ENCODE peak calls at places on chromosomes 2 and 18, in ten cellular contexts. One of them, this sample, is unnamed.

GRCh38 chr2:8633735-8634313 is 48.0 kb upstream of the ID2 start:
- DNase-seq in K562: no peak
- DNase-seq in GM23338: no peak
- DNase-seq in transverse colon: no peak
- DNase-seq in SK-N-SH: no peak
- DNase-seq in suprapubic skin: peak; percentile 35
- DNase-seq in stomach: no peak
- DNase-seq in endothelial cell of umbilical vein: no peak
- DNase-seq in prostate gland: no peak
- DNase-seq in sigmoid colon: no peak
- DNase-seq in this sample: peak; percentile 98

GRCh38 chr2:133957724-133958123 is 296.1 kb upstream of the MGAT5 start:
- DNase-seq in suprapubic skin: no peak
- DNase-seq in sigmoid colon: no peak
- DNase-seq in endothelial cell of umbilical vein: no peak
- DNase-seq in prostate gland: no peak
- DNase-seq in GM23338: no peak
- DNase-seq in K562: no peak
- DNase-seq in SK-N-SH: no peak
- DNase-seq in stomach: no peak
- DNase-seq in transverse colon: no peak
- DNase-seq in this sample: no peak

GRCh38 chr2:236086403-236086970 is 81.7 kb downstream of the GBX2 start:
- DNase-seq in stomach: no peak
- DNase-seq in prostate gland: no peak
- DNase-seq in endothelial cell of umbilical vein: no peak
- DNase-seq in SK-N-SH: no peak
- DNase-seq in transverse colon: no peak
- DNase-seq in GM23338: no peak
- DNase-seq in suprapubic skin: no peak
- DNase-seq in sigmoid colon: no peak
- DNase-seq in K562: no peak
- DNase-seq in this sample: no peak

GRCh38 chr2:236114959-236115358 is 53.2 kb downstream of the GBX2 start:
- DNase-seq in K562: no peak
- DNase-seq in prostate gland: no peak
- DNase-seq in suprapubic skin: no peak
- DNase-seq in transverse colon: no peak
- DNase-seq in endothelial cell of umbilical vein: no peak
- DNase-seq in sigmoid colon: no peak
- DNase-seq in SK-N-SH: no peak
- DNase-seq in GM23338: no peak
- DNase-seq in stomach: no peak
- DNase-seq in this sample: no peak

GRCh38 chr2:15694589-15694986 is 102.9 kb downstream of the DDX1 start:
- DNase-seq in prostate gland: no peak
- DNase-seq in suprapubic skin: no peak
- DNase-seq in stomach: no peak
- DNase-seq in sigmoid colon: no peak
- DNase-seq in GM23338: no peak
- DNase-seq in transverse colon: no peak
- DNase-seq in SK-N-SH: no peak
- DNase-seq in endothelial cell of umbilical vein: no peak
- DNase-seq in K562: no peak
- DNase-seq in this sample: no peak

GRCh38 chr18:9933865-9934264 is 20.0 kb downstream of the VAPA start:
- DNase-seq in SK-N-SH: no peak
- DNase-seq in K562: no peak
- DNase-seq in prostate gland: no peak
- DNase-seq in GM23338: no peak
- DNase-seq in transverse colon: no peak
- DNase-seq in suprapubic skin: no peak
- DNase-seq in endothelial cell of umbilical vein: no peak
- DNase-seq in sigmoid colon: no peak
- DNase-seq in stomach: no peak
- DNase-seq in this sample: no peak

GRCh38 chr2:232029336-232029735 is 67.8 kb downstream of the DIS3L2 start:
- DNase-seq in suprapubic skin: no peak
- DNase-seq in endothelial cell of umbilical vein: no peak
- DNase-seq in prostate gland: no peak
- DNase-seq in stomach: no peak
- DNase-seq in SK-N-SH: no peak
- DNase-seq in GM23338: no peak
- DNase-seq in K562: no peak
- DNase-seq in transverse colon: no peak
- DNase-seq in sigmoid colon: no peak
- DNase-seq in this sample: no peak

GRCh38 chr2:217314021-217314460 is 454.2 kb upstream of the TNP1 start:
- DNase-seq in prostate gland: peak; percentile 38
- DNase-seq in stomach: no peak
- DNase-seq in endothelial cell of umbilical vein: no peak
- DNase-seq in K562: no peak
- DNase-seq in sigmoid colon: no peak
- DNase-seq in suprapubic skin: no peak
- DNase-seq in SK-N-SH: no peak
- DNase-seq in GM23338: no peak
- DNase-seq in transverse colon: no peak
- DNase-seq in this sample: no peak

GRCh38 chr18:8029061-8029460 is 461.9 kb downstream of the PTPRM start:
- DNase-seq in transverse colon: no peak
- DNase-seq in GM23338: peak; percentile 57
- DNase-seq in endothelial cell of umbilical vein: no peak
- DNase-seq in stomach: no peak
- DNase-seq in SK-N-SH: no peak
- DNase-seq in prostate gland: no peak
- DNase-seq in sigmoid colon: no peak
- DNase-seq in K562: no peak
- DNase-seq in suprapubic skin: no peak
- DNase-seq in this sample: no peak

GRCh38 chr2:235021752-235022151 is 69.9 kb downstream of the SH3BP4 start:
- DNase-seq in SK-N-SH: peak; percentile 43
- DNase-seq in transverse colon: no peak
- DNase-seq in endothelial cell of umbilical vein: peak; percentile 57
- DNase-seq in suprapubic skin: no peak
- DNase-seq in sigmoid colon: no peak
- DNase-seq in GM23338: no peak
- DNase-seq in stomach: no peak
- DNase-seq in prostate gland: no peak
- DNase-seq in K562: no peak
- DNase-seq in this sample: no peak

GRCh38 chr18:52992041-52992440 is 652.0 kb downstream of the DCC start:
- DNase-seq in prostate gland: no peak
- DNase-seq in transverse colon: no peak
- DNase-seq in sigmoid colon: no peak
- DNase-seq in SK-N-SH: peak; percentile 2
- DNase-seq in stomach: no peak
- DNase-seq in suprapubic skin: no peak
- DNase-seq in endothelial cell of umbilical vein: no peak
- DNase-seq in GM23338: peak; percentile 80
- DNase-seq in K562: no peak
- DNase-seq in this sample: peak; percentile 0

GRCh38 chr2:42914860-42915259 is 122.5 kb upstream of the HAAO start:
- DNase-seq in transverse colon: no peak
- DNase-seq in K562: no peak
- DNase-seq in prostate gland: no peak
- DNase-seq in suprapubic skin: no peak
- DNase-seq in GM23338: no peak
- DNase-seq in SK-N-SH: no peak
- DNase-seq in sigmoid colon: no peak
- DNase-seq in stomach: no peak
- DNase-seq in endothelial cell of umbilical vein: no peak
- DNase-seq in this sample: no peak

GRCh38 chr2:42916394-42916793 is 124.0 kb upstream of the HAAO start:
- DNase-seq in transverse colon: no peak
- DNase-seq in prostate gland: no peak
- DNase-seq in sigmoid colon: peak; percentile 29
- DNase-seq in K562: no peak
- DNase-seq in endothelial cell of umbilical vein: no peak
- DNase-seq in stomach: no peak
- DNase-seq in suprapubic skin: peak; percentile 26
- DNase-seq in GM23338: no peak
- DNase-seq in SK-N-SH: no peak
- DNase-seq in this sample: no peak

GRCh38 chr2:42918671-42919335 is 126.4 kb upstream of the HAAO start:
- DNase-seq in suprapubic skin: peak; percentile 51
- DNase-seq in sigmoid colon: peak; percentile 35
- DNase-seq in SK-N-SH: no peak
- DNase-seq in endothelial cell of umbilical vein: no peak
- DNase-seq in GM23338: no peak
- DNase-seq in stomach: no peak
- DNase-seq in K562: no peak
- DNase-seq in prostate gland: no peak
- DNase-seq in transverse colon: no peak
- DNase-seq in this sample: no peak

GRCh38 chr2:42918041-42918440 is 125.7 kb upstream of the HAAO start:
- DNase-seq in stomach: no peak
- DNase-seq in endothelial cell of umbilical vein: no peak
- DNase-seq in SK-N-SH: no peak
- DNase-seq in transverse colon: no peak
- DNase-seq in GM23338: no peak
- DNase-seq in prostate gland: no peak
- DNase-seq in suprapubic skin: peak; percentile 65
- DNase-seq in K562: peak; percentile 56
- DNase-seq in sigmoid colon: peak; percentile 50
- DNase-seq in this sample: no peak

DNA sequence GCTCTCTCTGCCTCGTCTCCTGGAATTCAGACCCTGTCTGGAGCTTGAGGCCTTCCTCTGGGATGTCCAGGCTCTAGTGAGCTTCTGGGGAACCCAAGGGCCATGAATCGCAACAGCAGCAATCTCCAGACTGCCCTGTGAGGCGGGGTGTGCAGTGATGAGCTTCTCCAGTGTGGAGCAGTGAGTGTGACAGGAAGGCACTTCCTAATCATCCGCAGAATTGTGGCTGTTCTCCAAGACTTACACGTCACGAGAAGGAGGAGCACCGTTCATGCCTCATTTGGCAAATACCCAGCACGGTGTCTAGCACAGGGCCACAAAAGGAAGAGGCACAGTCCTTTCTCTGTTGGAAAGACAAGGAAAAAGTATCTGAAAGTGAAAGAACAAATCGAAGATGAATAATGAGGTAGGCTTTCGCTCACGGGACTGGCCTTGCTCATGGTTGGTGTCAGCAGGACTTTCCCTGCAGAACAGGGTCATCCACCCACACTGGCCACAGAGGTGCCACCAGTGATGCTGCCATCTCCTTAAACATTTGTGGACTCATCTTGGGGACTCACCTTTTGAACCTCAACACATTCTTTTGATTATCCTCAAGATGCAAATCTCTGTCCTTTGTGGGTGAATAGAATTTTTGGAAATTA is 125.1 kb upstream of the HAAO start:
- DNase-seq in SK-N-SH: no peak
- DNase-seq in stomach: no peak
- DNase-seq in GM23338: no peak
- DNase-seq in sigmoid colon: peak; percentile 84
- DNase-seq in endothelial cell of umbilical vein: peak; percentile 93
- DNase-seq in suprapubic skin: peak; percentile 83
- DNase-seq in prostate gland: no peak
- DNase-seq in transverse colon: peak; percentile 40
- DNase-seq in K562: no peak
- DNase-seq in this sample: no peak
- H3K4me3 ChIP-seq in SK-N-SH: no peak overlapping the region
- H3K4me3 ChIP-seq in stomach: no peak overlapping the region
- H3K4me3 ChIP-seq in GM23338: no peak overlapping the region
- H3K4me3 ChIP-seq in sigmoid colon: peak overlapping the region; percentile 6
- H3K4me3 ChIP-seq in endothelial cell of umbilical vein: no peak overlapping the region
- H3K4me3 ChIP-seq in suprapubic skin: no peak overlapping the region
- H3K4me3 ChIP-seq in prostate gland: no peak overlapping the region
- H3K4me3 ChIP-seq in transverse colon: no peak overlapping the region
- H3K4me3 ChIP-seq in K562: no peak overlapping the region
- H3K4me3 ChIP-seq in this sample: no peak overlapping the region

DNA sequence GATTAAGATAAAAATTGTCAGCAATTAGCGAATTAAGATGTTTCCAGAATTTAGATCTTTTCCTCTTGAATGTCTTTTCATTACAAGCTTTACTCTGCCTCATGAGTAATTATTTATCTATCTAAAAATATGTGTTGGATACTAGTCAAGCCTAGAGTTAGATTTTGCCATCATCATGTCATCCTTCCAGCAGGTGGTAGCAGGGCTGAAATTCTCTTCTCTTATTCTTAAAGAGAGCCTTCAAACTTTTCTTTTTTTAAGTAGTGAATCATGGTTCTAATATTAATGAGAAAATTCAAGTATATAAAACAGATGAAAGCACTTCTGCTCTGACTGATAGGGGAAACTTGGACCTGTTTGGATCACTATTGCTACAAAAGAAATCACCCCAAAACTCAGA is 240.7 kb upstream of the EPAS1 start:
- DNase-seq in SK-N-SH: no peak
- DNase-seq in suprapubic skin: no peak
- DNase-seq in transverse colon: no peak
- DNase-seq in prostate gland: no peak
- DNase-seq in stomach: no peak
- DNase-seq in GM23338: no peak
- DNase-seq in sigmoid colon: no peak
- DNase-seq in K562: no peak
- DNase-seq in endothelial cell of umbilical vein: no peak
- DNase-seq in this sample: no peak
- TF ChIP-seq POLR2AphosphoS5 in SK-N-SH: no peak
- TF ChIP-seq POLR2AphosphoS5 in suprapubic skin: no peak
- TF ChIP-seq POLR2AphosphoS5 in transverse colon: no peak
- TF ChIP-seq POLR2AphosphoS5 in prostate gland: no peak
- TF ChIP-seq POLR2AphosphoS5 in stomach: no peak
- TF ChIP-seq POLR2AphosphoS5 in GM23338: no peak
- TF ChIP-seq POLR2AphosphoS5 in sigmoid colon: no peak
- TF ChIP-seq POLR2AphosphoS5 in K562: no peak
- TF ChIP-seq POLR2AphosphoS5 in endothelial cell of umbilical vein: no peak
- TF ChIP-seq POLR2AphosphoS5 in this sample: no peak

DNA sequence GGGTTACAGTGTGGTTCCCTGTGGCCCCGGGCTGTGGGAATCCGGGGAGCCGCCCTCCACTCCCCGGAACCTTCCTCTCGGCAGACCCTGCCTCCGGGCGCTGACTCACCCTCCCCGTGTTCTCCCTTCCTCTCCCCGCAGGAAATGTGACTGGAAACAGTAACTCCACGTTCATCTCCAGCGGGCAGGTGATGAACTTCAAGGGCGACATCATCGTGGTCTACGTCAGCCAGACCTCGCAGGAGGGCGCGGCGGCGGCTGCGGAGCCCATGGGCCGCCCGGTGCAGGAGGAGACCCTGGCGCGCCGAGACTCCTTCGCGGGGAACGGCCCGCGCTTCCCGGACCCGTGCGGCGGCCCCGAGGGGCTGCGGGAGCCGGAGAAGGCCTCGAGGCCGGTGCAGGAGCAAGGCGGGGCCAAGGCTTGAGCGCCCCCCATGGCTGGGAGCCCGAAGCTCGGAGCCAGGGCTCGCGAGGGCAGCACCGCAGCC is 59.5 kb downstream of the TNFRSF11A start:
- DNase-seq in sigmoid colon: no peak
- DNase-seq in prostate gland: no peak
- DNase-seq in transverse colon: no peak
- DNase-seq in SK-N-SH: no peak
- DNase-seq in GM23338: peak; percentile 58
- DNase-seq in endothelial cell of umbilical vein: no peak
- DNase-seq in stomach: no peak
- DNase-seq in suprapubic skin: no peak
- DNase-seq in K562: no peak
- DNase-seq in this sample: no peak
- H3K4me3 ChIP-seq in sigmoid colon: no peak overlapping the region
- H3K4me3 ChIP-seq in prostate gland: no peak overlapping the region
- H3K4me3 ChIP-seq in transverse colon: no peak overlapping the region
- H3K4me3 ChIP-seq in SK-N-SH: no peak overlapping the region
- H3K4me3 ChIP-seq in GM23338: peak overlapping the region; percentile 24
- H3K4me3 ChIP-seq in endothelial cell of umbilical vein: no peak overlapping the region
- H3K4me3 ChIP-seq in stomach: no peak overlapping the region
- H3K4me3 ChIP-seq in suprapubic skin: no peak overlapping the region
- H3K4me3 ChIP-seq in K562: no peak overlapping the region
- H3K4me3 ChIP-seq in this sample: no peak overlapping the region

GRCh38 chr2:128315829-128316776 is 2.6 kb downstream of the HS6ST1 start:
- DNase-seq in sigmoid colon: peak; percentile 75
- DNase-seq in K562: no peak
- DNase-seq in SK-N-SH: peak; percentile 39
- DNase-seq in GM23338: no peak
- DNase-seq in transverse colon: no peak
- DNase-seq in endothelial cell of umbilical vein: no peak
- DNase-seq in prostate gland: peak; percentile 10
- DNase-seq in stomach: peak; percentile 20
- DNase-seq in suprapubic skin: peak; percentile 63
- DNase-seq in this sample: no peak
- TF ChIP-seq POLR2AphosphoS5 in sigmoid colon: no peak
- TF ChIP-seq POLR2AphosphoS5 in K562: no peak
- TF ChIP-seq POLR2AphosphoS5 in SK-N-SH: no peak
- TF ChIP-seq POLR2AphosphoS5 in GM23338: no peak
- TF ChIP-seq POLR2AphosphoS5 in transverse colon: no peak
- TF ChIP-seq POLR2AphosphoS5 in endothelial cell of umbilical vein: no peak
- TF ChIP-seq POLR2AphosphoS5 in prostate gland: no peak
- TF ChIP-seq POLR2AphosphoS5 in stomach: no peak
- TF ChIP-seq POLR2AphosphoS5 in suprapubic skin: no peak
- TF ChIP-seq POLR2AphosphoS5 in this sample: no peak